ENCODE peak calls at places on chromosome 4, in eight cellular contexts. M, S, P, V, E, Y, D and H are unnamed samples.

GRCh38 chr4:40283968-40284367 is 51.2 kb upstream of the CHRNA9 start:
- DNase-seq in E (peak; percentile 64), Y (no peak), D (no peak), S (peak; percentile 92), V (no peak), M (peak; percentile 59), P (no peak), H (no peak)

GRCh38 chr4:3037957-3038451 is 36.3 kb downstream of the HTT-AS start:
- DNase-seq in S (no peak), Y (peak; percentile 73), D (peak; percentile 18), E (no peak), P (no peak), V (no peak), M (no peak), H (no peak)

GRCh38 chr4:69591374-69591773 is 48.1 kb downstream of the UGT2A2 start:
- DNase-seq in M (no peak), V (no peak), P (no peak), E (no peak), Y (no peak), D (no peak), S (no peak), H (no peak)

GRCh38 chr4:113978561-113979156 is 788 bp downstream of the ARSJ start:
- DNase-seq in M (no peak), V (no peak), Y (peak; percentile 46), S (peak; percentile 29), D (no peak), E (no peak), P (no peak), H (no peak)

GRCh38 chr4:14965071-14965470 is 37.2 kb upstream of the CPEB2 start:
- DNase-seq in Y (no peak), S (no peak), E (no peak), P (no peak), V (no peak), D (no peak), M (no peak), H (no peak)

GRCh38 chr4:38529189-38530115 is 134.5 kb upstream of the KLF3 start:
- DNase-seq in V (peak; percentile 60), Y (no peak), D (peak; percentile 66), M (peak; percentile 25), S (no peak), E (peak; percentile 49), P (peak; percentile 81), H (peak; percentile 81)

GRCh38 chr4:2794707-2795557 is 2.0 kb downstream of the SH3BP2 start:
- DNase-seq in D (peak; percentile 86), V (peak; percentile 68), M (no peak), P (peak; percentile 61), E (no peak), Y (peak; percentile 64), S (peak; percentile 72), H (peak; percentile 53)

GRCh38 chr4:5018603-5019002 is 655 bp downstream of the CYTL1 start:
- DNase-seq in V (no peak), E (no peak), Y (no peak), M (no peak), P (no peak), D (no peak), S (no peak), H (no peak)

GRCh38 chr4:145069361-145069760 is 28.6 kb downstream of the ANAPC10 start:
- DNase-seq in S (peak; percentile 70), P (no peak), E (no peak), V (no peak), D (no peak), M (no peak), Y (no peak), H (no peak)

GRCh38 chr4:48315728-48316630 is 25.4 kb upstream of the SLAIN2 start:
- DNase-seq in P (peak; percentile 46), Y (no peak), S (peak; percentile 58), D (no peak), V (no peak), M (no peak), E (no peak), H (no peak)

GRCh38 chr4:113673450-113673849 is 88.1 kb downstream of the CAMK2D start:
- DNase-seq in Y (no peak), M (no peak), V (no peak), E (no peak), S (no peak), D (no peak), P (no peak), H (no peak)

GRCh38 chr4:23747131-23747752 is 142.6 kb downstream of the PPARGC1A start:
- DNase-seq in E (no peak), Y (no peak), S (no peak), V (no peak), D (no peak), P (peak; percentile 76), M (no peak), H (peak; percentile 26)

GRCh38 chr4:1910643-1911042 is 39.5 kb downstream of the NSD2 start:
- DNase-seq in S (peak; percentile 26), M (no peak), P (peak; percentile 55), E (no peak), V (no peak), D (no peak), Y (no peak), H (peak; percentile 34)

GRCh38 chr4:168549145-168549544 is 52.3 kb downstream of the PALLD start:
- DNase-seq in M (no peak), P (no peak), V (no peak), Y (no peak), E (no peak), D (no peak), S (no peak), H (no peak)

GRCh38 chr4:168551211-168551610 is 54.4 kb downstream of the PALLD start:
- DNase-seq in S (peak; percentile 89), P (no peak), E (no peak), V (no peak), D (no peak), M (no peak), Y (no peak), H (no peak)

GRCh38 chr4:168550071-168550766 is 53.4 kb downstream of the PALLD start:
- DNase-seq in V (no peak), S (peak; percentile 42), Y (no peak), E (no peak), M (no peak), D (no peak), P (no peak), H (no peak)

GRCh38 chr4:168553714-168554370 is 57.0 kb downstream of the PALLD start:
- DNase-seq in D (no peak), V (no peak), E (no peak), M (no peak), P (no peak), Y (no peak), S (no peak), H (no peak)

DNA sequence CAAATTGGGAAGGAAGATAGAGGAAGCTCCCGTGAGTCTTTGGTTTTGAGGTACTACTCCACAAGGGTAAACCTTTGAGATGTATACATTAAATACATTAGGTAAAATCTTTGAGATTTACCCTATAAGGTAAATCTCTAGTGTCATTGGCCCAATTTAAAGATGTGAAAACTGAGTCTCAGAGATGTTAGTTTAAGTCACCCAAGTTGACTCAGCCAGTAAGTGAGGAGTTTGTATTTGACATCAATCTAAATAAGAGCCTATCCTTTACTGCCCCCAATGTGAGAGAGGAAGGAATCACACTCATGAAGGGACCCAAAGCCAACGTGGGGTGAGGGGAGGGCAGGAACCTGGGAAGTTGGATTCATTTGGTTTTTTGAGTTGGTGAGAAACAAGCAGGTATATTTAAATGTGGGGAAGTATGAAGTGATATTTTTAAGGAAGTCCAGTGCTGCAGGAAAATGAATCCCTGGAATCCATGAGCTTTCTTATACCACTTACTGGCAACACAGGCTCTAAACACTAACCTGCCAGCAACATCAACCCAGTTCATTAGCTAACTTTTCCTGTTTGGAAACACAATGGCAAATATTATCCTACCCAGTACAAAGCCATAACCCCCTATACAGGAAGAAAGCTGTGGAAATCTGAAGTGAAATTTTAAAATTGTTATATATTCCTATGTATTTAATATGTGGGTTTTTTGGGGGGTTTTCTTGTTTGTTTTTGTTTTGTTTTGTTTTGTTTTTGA is 55.3 kb downstream of the PALLD start:
- DNase-seq in Y (no peak), D (no peak), S (no peak), P (no peak), V (no peak), M (no peak), E (no peak), H (no peak)
- H3K27ac ChIP-seq in Y (no peak overlapping the region), D (no peak overlapping the region), S (peak overlapping the region; percentile 93), P (no peak overlapping the region), V (no peak overlapping the region), M (no peak overlapping the region), E (no peak overlapping the region), H (no peak overlapping the region)

GRCh38 chr4:147511005-147511660 is 30.2 kb downstream of the EDNRA start:
- DNase-seq in M (no peak), P (no peak), D (no peak), Y (no peak), S (peak; percentile 26), E (no peak), V (no peak), H (no peak)
- H3K27ac ChIP-seq in M (no peak overlapping the region), P (no peak overlapping the region), D (no peak overlapping the region), Y (no peak overlapping the region), S (no peak overlapping the region), E (no peak overlapping the region), V (no peak overlapping the region), H (no peak overlapping the region)

DNA sequence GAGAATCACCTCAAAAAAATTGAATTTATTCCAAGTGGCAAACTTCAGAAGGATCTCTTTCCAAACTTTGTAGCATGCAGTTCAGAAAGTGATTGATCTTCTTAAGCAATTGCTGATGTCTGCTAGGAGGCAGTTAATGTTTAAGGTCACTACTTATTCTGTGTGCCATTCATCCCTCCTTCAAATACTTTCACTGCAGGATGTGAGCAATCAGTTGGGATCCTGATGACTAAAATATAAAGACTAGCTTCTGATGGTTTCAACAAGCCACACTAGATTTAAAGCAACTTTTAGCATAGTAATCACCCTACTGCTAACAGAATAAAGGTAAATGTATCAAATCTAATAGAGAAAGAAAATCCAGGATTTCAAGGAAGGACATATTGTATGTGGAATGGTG is 414.1 kb downstream of the ADGRL3 start:
- DNase-seq in M (no peak), Y (no peak), V (no peak), E (no peak), P (no peak), D (no peak), S (peak; percentile 32), H (no peak)
- H3K27ac ChIP-seq in M (no peak overlapping the region), Y (no peak overlapping the region), V (no peak overlapping the region), E (no peak overlapping the region), P (no peak overlapping the region), D (no peak overlapping the region), S (no peak overlapping the region), H (no peak overlapping the region)

GRCh38 chr4:125749354-125749753 is 434.6 kb downstream of the FAT4 start:
- DNase-seq in S (no peak), D (no peak), E (no peak), Y (no peak), V (no peak), M (no peak), P (no peak), H (no peak)

GRCh38 chr4:125750399-125750798 is 435.6 kb downstream of the FAT4 start:
- DNase-seq in V (no peak), D (no peak), P (no peak), E (no peak), Y (no peak), M (no peak), S (no peak), H (no peak)

DNA sequence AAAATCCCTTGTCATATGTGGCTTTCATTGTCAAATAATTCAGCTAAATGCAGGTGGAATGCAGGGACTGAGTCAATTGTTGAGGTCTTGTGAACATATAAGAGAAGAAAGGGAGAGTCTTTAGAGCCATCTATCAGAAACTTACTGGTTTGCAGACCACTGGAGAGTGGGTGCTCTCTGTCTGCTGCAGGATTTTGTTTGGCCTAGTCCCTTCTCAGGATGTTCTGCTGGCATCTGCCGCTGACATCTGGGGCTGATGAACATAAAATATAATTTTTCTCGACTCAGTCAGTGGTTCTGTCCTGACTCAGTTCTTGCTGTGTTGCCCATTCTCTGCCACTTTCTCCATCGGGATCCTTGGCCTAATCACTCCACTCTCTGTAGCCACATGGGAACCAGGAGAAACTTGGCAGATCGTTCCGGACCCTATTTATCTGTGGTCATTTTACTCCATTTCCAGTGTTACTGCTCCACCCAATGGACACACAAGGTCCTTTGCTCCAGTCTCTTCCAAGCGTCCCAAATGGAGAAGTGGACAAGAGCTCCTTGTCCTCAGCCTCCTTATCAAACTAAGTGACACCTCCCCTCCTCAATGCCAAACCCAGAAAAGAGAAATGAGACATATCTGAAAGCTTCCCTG is 436.2 kb downstream of the FAT4 start:
- DNase-seq in P (no peak), Y (no peak), S (peak; percentile 25), M (no peak), V (no peak), E (no peak), D (no peak), H (no peak)
- H3K27ac ChIP-seq in P (no peak overlapping the region), Y (no peak overlapping the region), S (no peak overlapping the region), M (no peak overlapping the region), V (no peak overlapping the region), E (no peak overlapping the region), D (no peak overlapping the region), H (no peak overlapping the region)